ENCODE peak calls at places on chromosome 11, in nine cellular contexts. Y, W, G, K, V, B, C, X and Z are unnamed samples.

GRCh38 chr11:129375731-129376657 is at the start of gene BARX2:
- DNase-seq in C (peak), X (no peak), Y (peak), V (no peak), G (peak), K (peak), W (peak), B (peak), Z (peak)

GRCh38 chr11:122789916-122790315 is 48.4 kb upstream of the CRTAM start:
- DNase-seq in X (no peak), Y (no peak), C (no peak), V (no peak), K (no peak), W (no peak), B (no peak), G (no peak), Z (no peak)

GRCh38 chr11:41781441-41781840 is 322.0 kb upstream of the LRRC4C start:
- DNase-seq in C (no peak), B (no peak), W (no peak), X (no peak), K (no peak), Y (no peak), G (no peak), V (no peak), Z (no peak)

GRCh38 chr11:8268530-8269461 is 5.1 kb upstream of the LMO1 start:
- DNase-seq in G (no peak), K (no peak), C (no peak), W (no peak), Y (no peak), X (no peak), B (peak), V (no peak), Z (no peak)

GRCh38 chr11:6746086-6746618 is 25.6 kb downstream of the OR2AG2 start:
- DNase-seq in Y (no peak), X (no peak), G (peak), B (no peak), K (peak), W (no peak), V (no peak), C (no peak), Z (no peak)

GRCh38 chr11:120339394-120339890 is 3.2 kb downstream of the ARHGEF12 start:
- DNase-seq in K (peak), W (no peak), Y (peak), G (no peak), C (peak), X (no peak), V (no peak), B (peak), Z (peak)

GRCh38 chr11:68938816-68939582 is 35.3 kb downstream of the IGHMBP2 start:
- DNase-seq in C (no peak), Y (no peak), G (no peak), W (no peak), X (no peak), K (no peak), B (no peak), V (no peak), Z (no peak)

GRCh38 chr11:125351045-125351867 is 144.8 kb downstream of the FEZ1 start:
- DNase-seq in K (no peak), X (no peak), B (no peak), C (no peak), V (no peak), G (no peak), Y (no peak), W (no peak), Z (no peak)

GRCh38 chr11:113296016-113296415 is 18.4 kb upstream of the TTC12 start:
- DNase-seq in B (no peak), C (no peak), G (no peak), X (no peak), Y (no peak), W (no peak), V (no peak), K (no peak), Z (no peak)